ENCODE peak calls at places on chromosomes 3 and 15, in four cellular contexts. M, N, X and R are unnamed samples.

GRCh38 chr3:112011376-112011940 is 12.7 kb downstream of the TAGLN3 start:
- DNase-seq in M (no peak), N (no peak), X (no peak), R (no peak)

GRCh38 chr15:66220587-66220986 is 33.0 kb downstream of the MEGF11 start:
- DNase-seq in M (no peak), N (no peak), X (no peak), R (no peak)

GRCh38 chr3:157405457-157405856 is 31.2 kb upstream of the PTX3 start:
- DNase-seq in M (no peak), N (no peak), X (no peak), R (no peak)

GRCh38 chr15:39666671-39667070 is 85.8 kb downstream of the THBS1 start:
- DNase-seq in M (no peak), N (no peak), X (no peak), R (no peak)

GRCh38 chr15:34179257-34179656 is 30.6 kb downstream of the KATNBL1 start:
- DNase-seq in M (no peak), N (no peak), X (no peak), R (no peak)

GRCh38 chr3:189227249-189227648 is 55.5 kb downstream of the TPRG1 start:
- DNase-seq in M (no peak), N (no peak), X (no peak), R (peak)

GRCh38 chr3:172606021-172606420 is 82.8 kb upstream of the TNFSF10 start:
- DNase-seq in M (no peak), N (no peak), X (no peak), R (no peak)

GRCh38 chr3:53109822-53110771 is 20.1 kb downstream of the RFT1 start:
- DNase-seq in M (no peak), N (peak), X (peak), R (peak)

GRCh38 chr3:141051641-141052569 is 758 bp downstream of the SPSB4 start:
- DNase-seq in M (no peak), N (no peak), X (no peak), R (no peak)

GRCh38 chr3:59555593-59556315 is 505.9 kb upstream of the CFAP20DC start:
- DNase-seq in M (no peak), N (no peak), X (no peak), R (no peak)

GRCh38 chr3:134058728-134059601 is 29.2 kb upstream of the SLCO2A1 start:
- DNase-seq in M (no peak), N (no peak), X (no peak), R (no peak)

GRCh38 chr15:63948436-63948835 is 97.8 kb downstream of the DAPK2 start:
- DNase-seq in M (no peak), N (no peak), X (no peak), R (no peak)

GRCh38 chr3:45055411-45056143 is 29.5 kb downstream of the CLEC3B start:
- DNase-seq in M (no peak), N (peak), X (peak), R (no peak)

GRCh38 chr15:70792171-70792573 is 28.8 kb upstream of the UACA start:
- DNase-seq in M (no peak), N (no peak), X (no peak), R (no peak)

GRCh38 chr3:149101154-149101553 is 14.8 kb upstream of the HLTF start:
- DNase-seq in M (no peak), N (no peak), X (no peak), R (no peak)

GRCh38 chr3:16583551-16583950 is 21.7 kb downstream of the DAZL start:
- DNase-seq in M (no peak), N (no peak), X (no peak), R (no peak)

GRCh38 chr3:109165905-109166304 is 29.4 kb downstream of the C3orf85 start:
- DNase-seq in M (no peak), N (no peak), X (no peak), R (no peak)

GRCh38 chr15:69806287-69806915 is 291.3 kb downstream of the TLE3 start:
- DNase-seq in M (no peak), N (no peak), X (peak), R (no peak)

GRCh38 chr3:128932516-128933212 is 53.2 kb downstream of the ACAD9 start:
- DNase-seq in M (no peak), N (no peak), X (no peak), R (no peak)

GRCh38 chr15:90633361-90633760 is 83.8 kb upstream of the BLM start:
- DNase-seq in M (no peak), N (no peak), X (no peak), R (no peak)

GRCh38 chr3:58323795-58324674 is 8.7 kb upstream of the PXK start:
- DNase-seq in M (no peak), N (no peak), X (no peak), R (no peak)

GRCh38 chr3:194278186-194278845 is 72.8 kb downstream of the CPN2 start:
- DNase-seq in M (no peak), N (no peak), X (peak), R (no peak)

GRCh38 chr15:36507458-36507857 is 72.0 kb upstream of the CDIN1 start:
- DNase-seq in M (no peak), N (no peak), X (no peak), R (no peak)
- TF ChIP-seq POLR2A in M (no peak), N (no peak), X (no peak), R (no peak)

GRCh38 chr15:94295275-94295674 is 63.9 kb downstream of the MCTP2 start:
- DNase-seq in M (no peak), N (no peak), X (no peak), R (no peak)

GRCh38 chr15:94298359-94298758 is 67.0 kb downstream of the MCTP2 start:
- DNase-seq in M (no peak), N (no peak), X (no peak), R (no peak)

GRCh38 chr15:94294556-94294955 is 63.2 kb downstream of the MCTP2 start:
- DNase-seq in M (no peak), N (no peak), X (no peak), R (no peak)

GRCh38 chr15:94300612-94301011 is 69.3 kb downstream of the MCTP2 start:
- DNase-seq in M (no peak), N (no peak), X (no peak), R (no peak)

DNA sequence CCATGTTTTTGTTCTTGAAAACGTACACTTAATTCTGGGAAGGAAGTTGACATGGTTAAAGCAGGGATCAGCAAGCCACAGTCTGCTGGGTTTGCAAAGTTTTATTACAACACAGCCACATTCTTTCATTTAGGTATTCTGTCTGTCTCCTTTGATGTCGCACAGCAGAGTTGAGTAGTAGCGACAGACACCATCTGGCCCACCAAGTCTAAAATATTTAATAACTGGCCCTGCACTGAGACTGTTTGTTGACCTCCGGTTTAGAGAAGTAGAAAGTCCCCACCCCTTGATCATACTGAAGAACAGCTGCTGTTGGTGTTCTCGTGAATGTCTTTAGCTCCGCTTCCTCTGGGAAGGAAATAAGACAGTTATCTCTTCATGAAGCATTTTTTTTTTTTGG is 66.2 kb downstream of the MCTP2 start:
- DNase-seq in M (no peak), N (no peak), X (peak), R (no peak)
- TF ChIP-seq CTCF in M (no peak), N (no peak), X (no peak), R (no peak)

GRCh38 chr3:138944136-138944658 is 2.7 kb downstream of the FOXL2 start:
- DNase-seq in M (no peak), N (peak), X (no peak), R (no peak)
- H3K4me3 ChIP-seq in M (no peak), N (peak), X (no peak), R (no peak)

GRCh38 chr15:43107741-43108140 is 1.9 kb upstream of the UBR1 start:
- DNase-seq in M (no peak), N (no peak), X (peak), R (no peak)

GRCh38 chr15:43106486-43106829 is 620 bp upstream of the UBR1 start:
- DNase-seq in M (no peak), N (no peak), X (no peak), R (no peak)

GRCh38 chr15:43104426-43104825 is 1.4 kb downstream of the UBR1 start:
- DNase-seq in M (no peak), N (peak), X (no peak), R (no peak)

GRCh38 chr15:43105077-43105769 is 615 bp downstream of the UBR1 start:
- DNase-seq in M (no peak), N (peak), X (peak), R (peak)

DNA sequence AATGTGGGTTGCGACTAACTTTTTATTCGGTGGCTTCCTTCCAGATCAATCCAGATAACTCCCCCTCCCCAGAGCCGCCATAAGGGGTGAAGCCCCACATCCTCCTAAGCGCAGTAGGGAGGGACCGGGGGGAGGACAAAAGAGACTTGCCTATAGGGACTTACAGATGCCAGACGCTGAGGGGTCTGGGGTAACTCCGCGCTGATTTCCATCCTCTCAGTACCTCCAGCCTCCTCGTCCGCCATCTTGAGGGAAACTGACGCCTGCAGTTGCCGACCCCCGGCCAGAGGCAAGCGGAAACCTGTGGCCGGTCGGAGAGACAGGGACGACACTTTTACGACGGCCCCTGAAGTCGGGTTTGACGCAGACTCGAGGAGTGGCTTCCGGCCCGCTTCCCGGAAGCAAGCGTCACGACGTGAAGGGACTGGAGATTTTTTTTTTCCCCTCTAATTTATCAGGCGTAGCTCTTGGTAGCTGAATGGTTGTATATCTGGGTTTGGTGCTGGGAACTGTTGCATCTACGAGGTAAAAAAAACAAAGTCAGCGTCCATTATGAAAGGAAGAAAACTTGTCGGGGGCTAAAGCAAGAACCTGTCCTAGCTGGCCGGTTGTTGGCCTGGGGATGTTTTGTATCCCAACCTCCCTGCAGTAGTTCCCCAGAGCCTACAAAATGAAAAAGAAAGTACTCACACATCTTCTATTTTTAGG is at the start of gene UBR1:
- DNase-seq in M (peak), N (peak), X (peak), R (peak)
- TF ChIP-seq POLR2A in M (peak), N (peak), X (peak), R (no peak)

GRCh38 chr3:27138562-27138961 is 230.6 kb downstream of the NEK10 start:
- DNase-seq in M (no peak), N (no peak), X (no peak), R (no peak)

GRCh38 chr3:27138005-27138404 is 231.2 kb downstream of the NEK10 start:
- DNase-seq in M (no peak), N (no peak), X (no peak), R (no peak)

GRCh38 chr3:27145719-27146118 is 223.5 kb downstream of the NEK10 start:
- DNase-seq in M (no peak), N (no peak), X (no peak), R (no peak)

GRCh38 chr3:27146786-27147185 is 222.4 kb downstream of the NEK10 start:
- DNase-seq in M (no peak), N (no peak), X (no peak), R (no peak)

GRCh38 chr3:27141668-27142067 is 227.5 kb downstream of the NEK10 start:
- DNase-seq in M (no peak), N (no peak), X (peak), R (no peak)
- TF ChIP-seq CTCF in M (no peak), N (no peak), X (peak), R (no peak)

GRCh38 chr15:92914768-92915221 is 14.7 kb downstream of the CHD2 start:
- DNase-seq in M (no peak), N (no peak), X (peak), R (no peak)

GRCh38 chr15:92910451-92910850 is 10.3 kb downstream of the CHD2 start:
- DNase-seq in M (no peak), N (no peak), X (no peak), R (no peak)

GRCh38 chr15:92915766-92916435 is 15.8 kb downstream of the CHD2 start:
- DNase-seq in M (no peak), N (no peak), X (no peak), R (no peak)

GRCh38 chr15:92917606-92918407 is 17.7 kb downstream of the CHD2 start:
- DNase-seq in M (peak), N (peak), X (peak), R (peak)

GRCh38 chr15:92914103-92914499 is 14.0 kb downstream of the CHD2 start:
- DNase-seq in M (no peak), N (no peak), X (no peak), R (no peak)
- H3K4me3 ChIP-seq in M (no peak), N (no peak), X (no peak), R (no peak)

DNA sequence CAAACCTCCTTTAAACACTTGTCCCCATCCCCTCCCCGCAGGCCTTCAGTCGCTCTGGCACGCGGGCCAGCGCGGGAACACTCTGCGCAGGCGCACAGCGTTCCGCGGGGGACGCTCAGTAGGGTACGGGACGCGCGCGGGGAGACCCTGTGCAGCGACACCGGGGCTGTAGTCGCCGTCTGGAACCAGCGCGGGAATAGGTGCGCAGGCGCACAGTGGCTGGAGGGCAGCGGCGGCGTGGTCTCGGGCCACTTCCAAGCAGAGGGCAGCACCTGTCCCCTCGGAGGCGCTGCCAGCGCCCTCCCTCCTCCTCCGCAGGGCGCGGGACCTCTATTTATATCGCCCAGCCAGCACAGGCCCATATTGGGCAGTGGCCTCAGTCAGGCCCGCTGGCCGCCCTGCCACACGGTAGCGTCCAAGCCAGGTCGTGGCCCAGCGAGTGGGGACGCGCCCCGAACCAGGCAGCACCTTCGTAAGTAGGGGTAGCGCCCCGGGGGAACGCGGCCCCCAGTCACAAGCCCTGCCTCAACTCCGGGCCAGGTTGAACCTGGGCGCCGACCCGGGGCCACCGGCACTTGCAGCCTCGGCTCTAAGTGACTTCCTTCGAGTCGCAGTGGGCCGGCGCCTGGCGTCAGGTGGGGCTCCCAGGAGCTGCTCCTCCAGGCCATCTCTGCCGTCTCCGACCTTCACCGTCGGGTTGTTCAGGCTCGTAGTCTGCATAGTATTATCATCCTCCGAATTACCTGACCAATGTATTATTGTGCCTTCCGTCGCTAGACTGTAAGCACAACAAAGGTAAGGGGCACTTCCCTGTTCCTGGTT is at the start of gene KBTBD12:
- DNase-seq in M (peak), N (no peak), X (no peak), R (no peak)
- TF ChIP-seq POLR2A in M (no peak), N (no peak), X (no peak), R (no peak)

GRCh38 chr3:158789592-158789991 is 12.3 kb upstream of the MFSD1 start:
- DNase-seq in M (no peak), N (peak), X (peak), R (peak)
- TF ChIP-seq CTCF in M (peak), N (peak), X (no peak), R (peak)

DNA sequence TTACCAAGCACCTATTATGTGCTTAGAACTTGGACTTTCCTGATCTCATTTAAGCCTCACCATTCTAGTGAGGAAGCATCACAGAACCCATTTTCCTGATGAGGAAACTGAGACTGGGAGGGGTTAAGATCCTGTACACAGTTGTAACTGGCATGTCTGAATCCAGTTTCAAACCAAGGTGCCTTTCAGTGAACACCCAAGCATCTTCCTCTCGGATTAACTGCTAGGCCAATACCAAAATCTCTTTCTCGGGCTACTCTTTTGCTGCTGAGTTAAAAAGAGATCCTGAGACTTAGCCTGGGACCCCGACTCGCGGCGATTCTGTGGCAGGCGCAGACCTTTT is 578 bp upstream of the CEMIP start:
- DNase-seq in M (no peak), N (no peak), X (no peak), R (no peak)
- H3K4me3 ChIP-seq in M (peak), N (no peak), X (no peak), R (peak)